ENCODE peak calls at places on chromosomes 2 and 18, in seven cellular contexts. One of them, this sample, is unnamed.

GRCh38 chr18:6920099-6920955 is 190.8 kb downstream of the ARHGAP28 start:
- DNase-seq in H1: no peak
- DNase-seq in HepG2: peak; percentile 61
- DNase-seq in GM12878: no peak
- DNase-seq in K562: peak; percentile 80
- DNase-seq in HCT116: no peak
- DNase-seq in GM23338: peak; percentile 90
- DNase-seq in this sample: peak; percentile 64

GRCh38 chr18:13213036-13213795 is 5.3 kb upstream of the LDLRAD4 start:
- DNase-seq in H1: no peak
- DNase-seq in HepG2: no peak
- DNase-seq in GM12878: no peak
- DNase-seq in K562: no peak
- DNase-seq in HCT116: no peak
- DNase-seq in GM23338: no peak
- DNase-seq in this sample: no peak

GRCh38 chr2:232761301-232761907 is 15.0 kb downstream of the KCNJ13 start:
- DNase-seq in H1: no peak
- DNase-seq in HepG2: peak; percentile 46
- DNase-seq in GM12878: no peak
- DNase-seq in K562: peak; percentile 17
- DNase-seq in HCT116: peak; percentile 28
- DNase-seq in GM23338: peak; percentile 46
- DNase-seq in this sample: peak; percentile 55

GRCh38 chr2:232588031-232588430 is 37.5 kb downstream of the EIF4E2 start:
- DNase-seq in H1: no peak
- DNase-seq in HepG2: no peak
- DNase-seq in GM12878: no peak
- DNase-seq in K562: no peak
- DNase-seq in HCT116: no peak
- DNase-seq in GM23338: no peak
- DNase-seq in this sample: no peak

GRCh38 chr2:220837226-220837625 is 734.9 kb downstream of the EPHA4 start:
- DNase-seq in H1: no peak
- DNase-seq in HepG2: no peak
- DNase-seq in GM12878: no peak
- DNase-seq in K562: no peak
- DNase-seq in HCT116: no peak
- DNase-seq in GM23338: peak; percentile 1
- DNase-seq in this sample: no peak

GRCh38 chr2:120552800-120553471 is 182.7 kb upstream of the GLI2 start:
- DNase-seq in H1: peak; percentile 41
- DNase-seq in HepG2: peak; percentile 90
- DNase-seq in GM12878: no peak
- DNase-seq in K562: peak; percentile 75
- DNase-seq in HCT116: peak; percentile 84
- DNase-seq in GM23338: peak; percentile 98
- DNase-seq in this sample: peak; percentile 97

GRCh38 chr2:134469516-134470115 is 215.7 kb downstream of the MGAT5 start:
- DNase-seq in H1: no peak
- DNase-seq in HepG2: no peak
- DNase-seq in GM12878: no peak
- DNase-seq in K562: no peak
- DNase-seq in HCT116: no peak
- DNase-seq in GM23338: no peak
- DNase-seq in this sample: no peak

GRCh38 chr18:58843662-58844035 is 21.0 kb upstream of the ZNF532 start:
- DNase-seq in H1: no peak
- DNase-seq in HepG2: no peak
- DNase-seq in GM12878: no peak
- DNase-seq in K562: no peak
- DNase-seq in HCT116: no peak
- DNase-seq in GM23338: no peak
- DNase-seq in this sample: no peak

GRCh38 chr2:237207641-237208040 is 122.0 kb downstream of the COPS8 start:
- DNase-seq in H1: no peak
- DNase-seq in HepG2: no peak
- DNase-seq in GM12878: no peak
- DNase-seq in K562: no peak
- DNase-seq in HCT116: no peak
- DNase-seq in GM23338: no peak
- DNase-seq in this sample: no peak

GRCh38 chr2:170937980-170938379 is 8.9 kb downstream of the GORASP2 start:
- DNase-seq in H1: no peak
- DNase-seq in HepG2: no peak
- DNase-seq in GM12878: no peak
- DNase-seq in K562: no peak
- DNase-seq in HCT116: no peak
- DNase-seq in GM23338: no peak
- DNase-seq in this sample: no peak

GRCh38 chr2:38128653-38129052 is 52.7 kb upstream of the CYP1B1 start:
- DNase-seq in H1: no peak
- DNase-seq in HepG2: no peak
- DNase-seq in GM12878: peak; percentile 48
- DNase-seq in K562: no peak
- DNase-seq in HCT116: no peak
- DNase-seq in GM23338: no peak
- DNase-seq in this sample: no peak

GRCh38 chr18:47883771-47884413 is 46.6 kb downstream of the SMAD2 start:
- DNase-seq in H1: no peak
- DNase-seq in HepG2: no peak
- DNase-seq in GM12878: no peak
- DNase-seq in K562: no peak
- DNase-seq in HCT116: no peak
- DNase-seq in GM23338: no peak
- DNase-seq in this sample: peak; percentile 11

GRCh38 chr2:230759481-230760191 is 47.0 kb downstream of the CAB39 start:
- DNase-seq in H1: no peak
- DNase-seq in HepG2: no peak
- DNase-seq in GM12878: no peak
- DNase-seq in K562: no peak
- DNase-seq in HCT116: no peak
- DNase-seq in GM23338: no peak
- DNase-seq in this sample: no peak

GRCh38 chr2:80393996-80394395 is 89.4 kb upstream of the LRRTM1 start:
- DNase-seq in H1: no peak
- DNase-seq in HepG2: no peak
- DNase-seq in GM12878: no peak
- DNase-seq in K562: no peak
- DNase-seq in HCT116: no peak
- DNase-seq in GM23338: no peak
- DNase-seq in this sample: no peak

GRCh38 chr18:36593001-36593400 is 235.8 kb downstream of the TPGS2 start:
- DNase-seq in H1: no peak
- DNase-seq in HepG2: no peak
- DNase-seq in GM12878: no peak
- DNase-seq in K562: no peak
- DNase-seq in HCT116: no peak
- DNase-seq in GM23338: no peak
- DNase-seq in this sample: no peak

GRCh38 chr2:44269831-44270230 is 5.4 kb upstream of the SLC3A1 start:
- DNase-seq in H1: no peak
- DNase-seq in HepG2: no peak
- DNase-seq in GM12878: no peak
- DNase-seq in K562: no peak
- DNase-seq in HCT116: no peak
- DNase-seq in GM23338: no peak
- DNase-seq in this sample: no peak

GRCh38 chr2:80074321-80074720 is 230.2 kb downstream of the LRRTM1 start:
- DNase-seq in H1: no peak
- DNase-seq in HepG2: no peak
- DNase-seq in GM12878: no peak
- DNase-seq in K562: no peak
- DNase-seq in HCT116: no peak
- DNase-seq in GM23338: no peak
- DNase-seq in this sample: no peak

GRCh38 chr2:72833084-72833714 is 7.4 kb upstream of the EXOC6B start:
- DNase-seq in H1: no peak
- DNase-seq in HepG2: no peak
- DNase-seq in GM12878: no peak
- DNase-seq in K562: no peak
- DNase-seq in HCT116: no peak
- DNase-seq in GM23338: peak; percentile 32
- DNase-seq in this sample: no peak

GRCh38 chr2:23601301-23601965 is 216.5 kb downstream of the KLHL29 start:
- DNase-seq in H1: no peak
- DNase-seq in HepG2: no peak
- DNase-seq in GM12878: no peak
- DNase-seq in K562: no peak
- DNase-seq in HCT116: no peak
- DNase-seq in GM23338: no peak
- DNase-seq in this sample: no peak

GRCh38 chr2:102803041-102803896 is 41.4 kb downstream of the TMEM182 start:
- DNase-seq in H1: no peak
- DNase-seq in HepG2: peak; percentile 44
- DNase-seq in GM12878: no peak
- DNase-seq in K562: no peak
- DNase-seq in HCT116: no peak
- DNase-seq in GM23338: no peak
- DNase-seq in this sample: no peak

GRCh38 chr18:22883189-22883588 is 49.9 kb upstream of the RBBP8 start:
- DNase-seq in H1: no peak
- DNase-seq in HepG2: no peak
- DNase-seq in GM12878: no peak
- DNase-seq in K562: no peak
- DNase-seq in HCT116: no peak
- DNase-seq in GM23338: no peak
- DNase-seq in this sample: no peak

GRCh38 chr2:218869064-218869463 is 9.5 kb downstream of the WNT6 start:
- DNase-seq in H1: no peak
- DNase-seq in HepG2: no peak
- DNase-seq in GM12878: no peak
- DNase-seq in K562: no peak
- DNase-seq in HCT116: no peak
- DNase-seq in GM23338: no peak
- DNase-seq in this sample: no peak

GRCh38 chr2:218872645-218873358 is 7.8 kb upstream of the WNT10A start:
- DNase-seq in H1: no peak
- DNase-seq in HepG2: no peak
- DNase-seq in GM12878: no peak
- DNase-seq in K562: no peak
- DNase-seq in HCT116: no peak
- DNase-seq in GM23338: peak; percentile 80
- DNase-seq in this sample: no peak

GRCh38 chr2:218873359-218874194 is 7.1 kb upstream of the WNT10A start:
- DNase-seq in H1: no peak
- DNase-seq in HepG2: no peak
- DNase-seq in GM12878: no peak
- DNase-seq in K562: no peak
- DNase-seq in HCT116: no peak
- DNase-seq in GM23338: peak; percentile 56
- DNase-seq in this sample: no peak

GRCh38 chr2:218871345-218872302 is 9.0 kb upstream of the WNT10A start:
- DNase-seq in H1: no peak
- DNase-seq in HepG2: no peak
- DNase-seq in GM12878: no peak
- DNase-seq in K562: no peak
- DNase-seq in HCT116: no peak
- DNase-seq in GM23338: no peak
- DNase-seq in this sample: no peak

DNA sequence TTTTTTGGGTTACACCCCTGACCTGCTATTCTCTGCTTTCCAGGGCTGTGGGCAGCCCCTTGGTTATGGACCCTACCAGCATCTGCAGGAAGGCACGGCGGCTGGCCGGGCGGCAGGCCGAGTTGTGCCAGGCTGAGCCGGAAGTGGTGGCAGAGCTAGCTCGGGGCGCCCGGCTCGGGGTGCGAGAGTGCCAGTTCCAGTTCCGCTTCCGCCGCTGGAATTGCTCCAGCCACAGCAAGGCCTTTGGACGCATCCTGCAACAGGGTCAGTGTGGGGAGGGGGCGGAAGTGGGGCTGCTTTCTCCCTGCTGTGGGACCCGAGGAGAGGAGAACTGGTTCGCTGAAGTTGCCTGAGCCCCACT is 9.7 kb upstream of the WNT10A start:
- DNase-seq in H1: no peak
- DNase-seq in HepG2: no peak
- DNase-seq in GM12878: no peak
- DNase-seq in K562: no peak
- DNase-seq in HCT116: no peak
- DNase-seq in GM23338: no peak
- DNase-seq in this sample: no peak
- H3K27me3 ChIP-seq in H1: peaks cover 89% of the 10 kb centered on the region
- H3K27me3 ChIP-seq in HepG2: peaks cover 95% of the 10 kb centered on the region
- H3K27me3 ChIP-seq in GM12878: peaks cover 13% of the 10 kb centered on the region
- H3K27me3 ChIP-seq in K562: peaks cover 6% of the 10 kb centered on the region
- H3K27me3 ChIP-seq in HCT116: no peaks in the 10 kb centered on the region
- H3K27me3 ChIP-seq in GM23338: peaks cover 100% of the 10 kb centered on the region
- H3K27me3 ChIP-seq in this sample: peaks cover 79% of the 10 kb centered on the region

GRCh38 chr2:157627594-157628281 is 926 bp downstream of the ACVR1C start:
- DNase-seq in H1: no peak
- DNase-seq in HepG2: no peak
- DNase-seq in GM12878: no peak
- DNase-seq in K562: no peak
- DNase-seq in HCT116: no peak
- DNase-seq in GM23338: peak; percentile 49
- DNase-seq in this sample: peak; percentile 1
- TF ChIP-seq EZH2 in H1: peak; percentile 80
- TF ChIP-seq EZH2 in HepG2: peak; percentile 69
- TF ChIP-seq EZH2 in GM12878: no peak
- TF ChIP-seq EZH2 in K562: no peak
- TF ChIP-seq EZH2 in HCT116: no peak
- TF ChIP-seq EZH2 in GM23338: peak; percentile 51
- TF ChIP-seq EZH2 in this sample: peak; percentile 42

GRCh38 chr2:204670756-204671155 is 125.5 kb downstream of the PARD3B start:
- DNase-seq in H1: no peak
- DNase-seq in HepG2: no peak
- DNase-seq in GM12878: no peak
- DNase-seq in K562: no peak
- DNase-seq in HCT116: no peak
- DNase-seq in GM23338: no peak
- DNase-seq in this sample: no peak
- TF ChIP-seq POLR2AphosphoS5 in H1: no peak
- TF ChIP-seq POLR2AphosphoS5 in HepG2: no peak
- TF ChIP-seq POLR2AphosphoS5 in GM12878: no peak
- TF ChIP-seq POLR2AphosphoS5 in K562: no peak
- TF ChIP-seq POLR2AphosphoS5 in HCT116: no peak
- TF ChIP-seq POLR2AphosphoS5 in GM23338: no peak
- TF ChIP-seq POLR2AphosphoS5 in this sample: no peak

GRCh38 chr2:119206201-119206600 is 17.4 kb upstream of the STEAP3 start:
- DNase-seq in H1: no peak
- DNase-seq in HepG2: no peak
- DNase-seq in GM12878: no peak
- DNase-seq in K562: no peak
- DNase-seq in HCT116: no peak
- DNase-seq in GM23338: no peak
- DNase-seq in this sample: no peak

GRCh38 chr2:119202610-119203351 is 20.9 kb upstream of the STEAP3 start:
- DNase-seq in H1: no peak
- DNase-seq in HepG2: no peak
- DNase-seq in GM12878: no peak
- DNase-seq in K562: no peak
- DNase-seq in HCT116: no peak
- DNase-seq in GM23338: no peak
- DNase-seq in this sample: no peak

GRCh38 chr2:119205001-119205669 is 18.5 kb upstream of the STEAP3 start:
- DNase-seq in H1: no peak
- DNase-seq in HepG2: no peak
- DNase-seq in GM12878: no peak
- DNase-seq in K562: peak; percentile 12
- DNase-seq in HCT116: no peak
- DNase-seq in GM23338: no peak
- DNase-seq in this sample: no peak

GRCh38 chr2:119201815-119202214 is 21.8 kb upstream of the STEAP3 start:
- DNase-seq in H1: no peak
- DNase-seq in HepG2: no peak
- DNase-seq in GM12878: no peak
- DNase-seq in K562: no peak
- DNase-seq in HCT116: no peak
- DNase-seq in GM23338: no peak
- DNase-seq in this sample: no peak

GRCh38 chr2:119204525-119204924 is 19.1 kb upstream of the STEAP3 start:
- DNase-seq in H1: no peak
- DNase-seq in HepG2: no peak
- DNase-seq in GM12878: no peak
- DNase-seq in K562: no peak
- DNase-seq in HCT116: no peak
- DNase-seq in GM23338: no peak
- DNase-seq in this sample: no peak
- H3K27me3 ChIP-seq in H1: no peaks in the 10 kb centered on the region
- H3K27me3 ChIP-seq in HepG2: peaks cover 11% of the 10 kb centered on the region
- H3K27me3 ChIP-seq in GM12878: peaks cover 6% of the 10 kb centered on the region
- H3K27me3 ChIP-seq in K562: peaks cover 8% of the 10 kb centered on the region
- H3K27me3 ChIP-seq in HCT116: peaks cover 20% of the 10 kb centered on the region
- H3K27me3 ChIP-seq in GM23338: no peaks in the 10 kb centered on the region
- H3K27me3 ChIP-seq in this sample: no peaks in the 10 kb centered on the region

This sample was measured in endothelial cell of umbilical vein.